ENCODE peak calls at places on chromosomes 13 and 19, in six cellular contexts. C is non-pigmented ciliary epithelial cell; S is NCI-H1105; D is activated CD4-positive, alpha-beta T cell treated with anti-CD3 and anti-CD28 coated beads, Interleukin-2, amount 50 U/mL, for 1 hour; R is dorsolateral prefrontal cortex; N is stimulated activated naive CD8-positive, alpha-beta T cell treated with anti-CD3 and anti-CD28 coated beads, Interleukin-15, amount 100 ng/mL, for 72 hours. Q is an unnamed sample.
A peak's percentile ranks its signal among the peaks of the same experiment; 100 is the strongest.

GRCh38 chr19:1816530-1817298 is 4.6 kb upstream of the ATP8B3 start:
- DNase-seq in C (no peak), S (no peak), D (no peak), R (no peak), N (no peak), Q (no peak)

GRCh38 chr13:36712785-36713184 is 39.0 kb downstream of the SERTM1 start:
- DNase-seq in C (peak; percentile 36), S (no peak), D (no peak), R (no peak), N (no peak), Q (peak; percentile 41)

GRCh38 chr19:13078897-13079541 is 23.6 kb downstream of the LYL1 start:
- DNase-seq in C (no peak), S (no peak), D (no peak), R (no peak), N (no peak), Q (no peak)

GRCh38 chr19:1468274-1469199 is 10.5 kb downstream of the C19orf25 start:
- DNase-seq in C (no peak), S (no peak), D (no peak), R (peak; percentile 26), N (no peak), Q (no peak)

GRCh38 chr19:52034051-52034728 is 6.0 kb upstream of the ZNF614 start:
- DNase-seq in C (no peak), S (no peak), D (no peak), R (no peak), N (no peak), Q (no peak)

GRCh38 chr19:30004403-30004802 is 62.4 kb downstream of the URI1 start:
- DNase-seq in C (no peak), S (no peak), D (no peak), R (no peak), N (no peak), Q (no peak)

GRCh38 chr13:110965038-110965754 is 50.3 kb upstream of the ANKRD10 start:
- DNase-seq in C (peak; percentile 24), S (no peak), D (no peak), R (no peak), N (peak; percentile 66), Q (peak; percentile 80)

GRCh38 chr19:10404888-10405808 is 1.8 kb upstream of the CDC37 start:
- DNase-seq in C (no peak), S (no peak), D (peak; percentile 46), R (no peak), N (peak; percentile 63), Q (no peak)

GRCh38 chr19:15265849-15266248 is 33.6 kb upstream of the EPHX3 start:
- DNase-seq in C (peak; percentile 47), S (peak; percentile 72), D (no peak), R (peak; percentile 93), N (no peak), Q (no peak)

GRCh38 chr19:4350111-4350510 is 6.7 kb downstream of the MPND start:
- DNase-seq in C (no peak), S (no peak), D (no peak), R (no peak), N (no peak), Q (no peak)

GRCh38 chr13:43663474-43664090 is 123.2 kb downstream of the ENOX1 start:
- DNase-seq in C (no peak), S (no peak), D (no peak), R (no peak), N (no peak), Q (no peak)

GRCh38 chr19:29680447-29680846 is 15.2 kb downstream of the PLEKHF1 start:
- DNase-seq in C (no peak), S (no peak), D (peak; percentile 73), R (no peak), N (peak; percentile 88), Q (no peak)

GRCh38 chr19:46442808-46443450 is 14.2 kb upstream of the PNMA8C start:
- DNase-seq in C (no peak), S (no peak), D (no peak), R (no peak), N (no peak), Q (no peak)

GRCh38 chr19:36111200-36111539 is 227 bp downstream of the OVOL3 start:
- DNase-seq in C (no peak), S (no peak), D (no peak), R (no peak), N (no peak), Q (no peak)

GRCh38 chr19:31530781-31531180 is 181.5 kb upstream of the TSHZ3 start:
- DNase-seq in C (no peak), S (no peak), D (no peak), R (no peak), N (no peak), Q (no peak)

GRCh38 chr19:10555613-10555979 is 10.2 kb downstream of the KRI1 start:
- DNase-seq in C (no peak), S (no peak), D (no peak), R (no peak), N (no peak), Q (no peak)

GRCh38 chr13:49972709-49973108 is 24.1 kb upstream of the TRIM13 start:
- DNase-seq in C (no peak), S (no peak), D (no peak), R (no peak), N (no peak), Q (no peak)

GRCh38 chr19:6362024-6362344 is 653 bp downstream of the CLPP start:
- DNase-seq in C (no peak), S (no peak), D (no peak), R (no peak), N (no peak), Q (no peak)

Q was measured in epithelial cell of proximal tubule.